ENCODE peak calls at places on chromosomes 4 and X, in nine cellular contexts. K is nephron progenitor cell; S is upper lobe of right lung; V is CD8-positive, alpha-beta T cell; R is adrenal gland; I is cardiac fibroblast; Z is astrocyte of the spinal cord; X is Calu3; L is foreskin keratinocyte. U is an unnamed sample.

GRCh38 chrX:40086569-40087335 is 11.0 kb downstream of the BCOR start:
- DNase-seq in Z (no peak), R (no peak), L (no peak), V (no peak), S (no peak), I (no peak), X (no peak), K (no peak), U (no peak)

GRCh38 chr4:116016201-116016600 is 902.8 kb upstream of the NDST4 start:
- DNase-seq in L (peak; percentile 97), S (no peak), I (peak; percentile 84), R (peak; percentile 45), K (no peak), Z (peak; percentile 52), V (no peak), X (peak; percentile 70), U (no peak)

GRCh38 chr4:60201052-60201673 is 999.0 kb upstream of the ADGRL3 start:
- DNase-seq in K (peak; percentile 74), L (peak; percentile 42), Z (peak; percentile 62), V (no peak), R (peak; percentile 61), X (peak; percentile 34), I (peak; percentile 72), S (no peak), U (no peak)

GRCh38 chr4:89482248-89482647 is 174.6 kb upstream of the GPRIN3 start:
- DNase-seq in V (no peak), R (peak; percentile 18), S (no peak), K (no peak), Z (peak; percentile 39), I (peak; percentile 71), X (peak; percentile 30), L (peak; percentile 40), U (no peak)

GRCh38 chrX:104641176-104641575 is 75.2 kb downstream of the IL1RAPL2 start:
- DNase-seq in V (no peak), Z (no peak), S (no peak), L (no peak), X (peak; percentile 8), K (no peak), R (no peak), I (no peak), U (no peak)

GRCh38 chrX:27583976-27584375 is 6.2 kb upstream of the DCAF8L2 start:
- DNase-seq in V (no peak), K (no peak), L (peak; percentile 72), Z (no peak), X (peak; percentile 9), I (no peak), S (no peak), R (no peak), U (no peak)

GRCh38 chr4:182847543-182847942 is 69.6 kb downstream of the DCTD start:
- DNase-seq in K (no peak), X (no peak), L (peak; percentile 83), I (no peak), R (no peak), S (no peak), V (no peak), Z (no peak), U (no peak)

GRCh38 chr4:26400140-26400539 is 79.3 kb downstream of the RBPJ start:
- DNase-seq in L (no peak), V (no peak), S (no peak), R (no peak), K (no peak), X (no peak), I (no peak), Z (no peak), U (no peak)

GRCh38 chr4:85812776-85813175 is 337.8 kb downstream of the ARHGAP24 start:
- DNase-seq in I (peak; percentile 32), R (no peak), X (no peak), L (no peak), Z (peak; percentile 32), V (no peak), S (no peak), K (no peak), U (no peak)

GRCh38 chrX:99857455-99857854 is 552.6 kb downstream of the PCDH19 start:
- DNase-seq in R (no peak), K (no peak), V (no peak), L (no peak), Z (no peak), X (no peak), S (no peak), I (no peak), U (no peak)

GRCh38 chr4:188439641-188440311 is 300.5 kb downstream of the TRIML1 start:
- DNase-seq in V (no peak), K (no peak), S (no peak), R (peak; percentile 80), I (peak; percentile 12), X (peak; percentile 44), L (peak; percentile 69), Z (no peak), U (no peak)
- TF ChIP-seq CTCF in V (no peak), K (no peak), S (no peak), R (no peak), I (no peak), X (no peak), L (no peak), Z (no peak), U (no peak)

DNA sequence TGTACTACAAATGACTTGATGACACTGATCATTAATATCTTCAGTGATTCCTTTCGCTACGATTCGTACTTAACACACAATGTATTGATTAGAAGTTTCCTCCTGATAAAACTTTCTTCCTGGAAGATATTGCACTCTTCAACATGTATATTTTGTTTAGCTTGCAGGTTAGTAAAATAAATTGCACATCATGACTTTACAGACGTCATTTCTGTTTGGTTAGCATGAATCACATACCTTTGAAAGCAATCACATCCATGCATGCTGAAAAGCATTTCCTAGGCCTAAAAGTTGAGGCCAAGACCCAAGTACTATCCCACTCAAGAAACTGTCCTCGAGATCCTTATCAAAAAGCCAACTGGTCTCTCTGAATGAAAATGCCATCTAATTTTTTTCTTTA is 1841.0 kb upstream of the PCDH7 start:
- DNase-seq in X (no peak), S (no peak), K (no peak), Z (no peak), R (no peak), I (peak; percentile 40), V (no peak), L (no peak), U (no peak)
- TF ChIP-seq CTCF in X (no peak), S (no peak), K (no peak), Z (no peak), R (no peak), I (no peak), V (no peak), L (no peak), U (no peak)

GRCh38 chrX:133335027-133335426 is 80.3 kb downstream of the GPC4 start:
- DNase-seq in L (no peak), K (peak; percentile 15), I (peak; percentile 7), X (peak; percentile 41), V (no peak), S (no peak), Z (peak; percentile 39), R (peak; percentile 19), U (no peak)
- TF ChIP-seq CTCF in L (peak; percentile 63), K (peak; percentile 51), I (peak; percentile 16), X (peak; percentile 38), V (no peak), S (peak; percentile 46), Z (peak; percentile 53), R (peak; percentile 51), U (peak; percentile 30)

DNA sequence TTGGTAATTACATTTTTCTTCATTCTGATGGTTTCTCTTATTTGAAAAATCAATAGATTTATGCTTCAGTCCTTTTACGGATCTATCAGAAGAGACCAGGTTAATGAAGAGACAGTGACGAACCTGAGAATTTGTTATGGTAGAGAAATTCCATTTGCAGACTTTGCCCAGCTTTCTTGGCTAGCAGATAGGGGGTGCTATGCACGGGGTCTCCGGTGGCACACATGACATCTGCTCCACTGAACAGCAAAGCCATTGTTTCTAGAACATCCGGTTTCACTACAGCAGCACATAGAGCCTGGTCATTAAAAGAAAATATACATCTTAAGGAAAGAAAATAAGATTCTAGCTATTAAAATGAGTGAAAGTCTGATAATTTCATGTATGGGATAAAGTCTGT is 85.1 kb downstream of the ARAP2 start:
- DNase-seq in R (no peak), K (no peak), X (peak; percentile 1), I (no peak), Z (no peak), S (no peak), V (no peak), L (no peak), U (no peak)
- TF ChIP-seq CTCF in R (no peak), K (no peak), X (no peak), I (no peak), Z (no peak), S (no peak), V (no peak), L (peak; percentile 28), U (no peak)

GRCh38 chr4:184719407-184719806 is 14.5 kb downstream of the CENPU start:
- DNase-seq in S (no peak), L (no peak), V (no peak), I (no peak), R (no peak), Z (no peak), X (no peak), K (no peak), U (no peak)

GRCh38 chr4:184721254-184721653 is 12.6 kb downstream of the CENPU start:
- DNase-seq in I (no peak), Z (no peak), X (no peak), R (no peak), V (no peak), K (no peak), L (no peak), S (no peak), U (no peak)

GRCh38 chr4:184727430-184727829 is 6.5 kb downstream of the CENPU start:
- DNase-seq in R (no peak), S (no peak), L (no peak), K (no peak), X (no peak), I (no peak), Z (no peak), V (no peak), U (no peak)

GRCh38 chr4:184722798-184723197 is 11.1 kb downstream of the CENPU start:
- DNase-seq in X (no peak), S (no peak), R (no peak), V (no peak), L (no peak), Z (no peak), K (no peak), I (no peak), U (no peak)
- TF ChIP-seq CTCF in X (no peak), S (no peak), R (no peak), V (no peak), L (peak; percentile 25), Z (no peak), K (no peak), I (no peak), U (no peak)

DNA sequence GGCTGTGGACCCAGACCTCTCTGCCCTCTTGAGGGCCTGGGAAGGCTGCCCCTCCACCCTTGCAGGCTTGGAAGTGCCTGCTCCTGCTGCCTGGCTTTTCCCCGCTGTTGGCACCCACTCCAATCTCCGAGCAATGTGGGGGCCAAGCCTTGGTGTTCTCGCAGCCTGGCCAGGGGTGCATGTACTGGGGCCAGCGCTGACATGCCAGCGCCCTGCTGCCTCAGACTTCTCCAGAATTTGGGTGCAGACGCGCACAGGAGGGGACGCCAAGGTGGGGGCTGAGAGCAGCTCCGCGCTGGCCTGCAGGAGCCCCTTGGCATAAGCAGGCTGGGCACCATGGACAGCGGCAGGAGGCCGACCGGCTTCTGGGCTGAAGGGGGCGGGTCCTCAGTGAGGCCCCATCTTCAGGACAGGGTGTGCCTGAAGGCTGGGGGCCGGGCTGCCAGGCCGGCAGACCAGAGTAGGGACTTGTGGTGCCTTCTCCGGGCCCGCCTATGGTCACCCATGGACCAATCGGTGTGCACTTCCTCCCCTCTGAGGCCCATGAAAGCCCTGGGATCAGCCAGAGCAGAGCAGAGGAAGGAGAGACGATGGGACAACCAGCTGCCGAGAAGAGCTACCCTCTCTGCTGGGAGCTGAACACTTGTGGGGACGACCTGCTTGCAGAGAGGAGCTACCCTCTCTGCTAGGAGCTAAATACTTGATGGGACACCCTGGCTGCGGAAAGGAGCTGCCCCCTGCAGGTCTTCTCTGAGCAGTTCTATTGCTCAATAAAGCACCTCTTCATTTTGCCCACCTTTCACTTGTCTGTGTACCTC is 118.3 kb downstream of the DNAAF6 start:
- DNase-seq in S (peak; percentile 63), I (peak; percentile 26), Z (peak; percentile 14), K (peak; percentile 90), R (peak; percentile 47), V (no peak), L (peak; percentile 1), X (peak; percentile 18), U (no peak)
- TF ChIP-seq CTCF in S (no peak), I (peak; percentile 26), Z (peak; percentile 20), K (no peak), R (no peak), V (no peak), L (peak; percentile 53), X (peak; percentile 13), U (no peak)